ENCODE peak calls at places on chromosomes 13 and 19, in ten cellular contexts. One of them, this sample, is unnamed.
A peak's percentile ranks its signal among the peaks of the same experiment; 100 is the strongest.

GRCh38 chr13:109712187-109712601 is 74.2 kb downstream of the IRS2 start:
- DNase-seq in neuronal stem cell: no peak
- DNase-seq in stimulated activated CD4-positive, alpha-beta T cell treated with anti-CD3 and anti-CD28 coated beads, Interleukin-15, amount 100 ng/mL, for 1 hour: no peak
- DNase-seq in non-pigmented ciliary epithelial cell: no peak
- DNase-seq in NCI-H510A: no peak
- DNase-seq in T-helper 2 cell treated with Interferon-gamma antibody and Interleukin-4, amounts not matched to agents 5 μg/mL and 100 μg/mL, for 36 hours: no peak
- DNase-seq in activated T-cell treated with anti-CD3 and anti-CD28 coated beads for 4 hours: no peak
- DNase-seq in frontal cortex: no peak
- DNase-seq in trophoblast cell: no peak
- DNase-seq in T-helper 1 cell: no peak
- DNase-seq in this sample: no peak

GRCh38 chr19:903266-903797 is 9.7 kb downstream of the R3HDM4 start:
- DNase-seq in T-helper 1 cell: no peak
- DNase-seq in frontal cortex: no peak
- DNase-seq in trophoblast cell: no peak
- DNase-seq in non-pigmented ciliary epithelial cell: no peak
- DNase-seq in stimulated activated CD4-positive, alpha-beta T cell treated with anti-CD3 and anti-CD28 coated beads, Interleukin-15, amount 100 ng/mL, for 1 hour: no peak
- DNase-seq in activated T-cell treated with anti-CD3 and anti-CD28 coated beads for 4 hours: no peak
- DNase-seq in T-helper 2 cell treated with Interferon-gamma antibody and Interleukin-4, amounts not matched to agents 5 μg/mL and 100 μg/mL, for 36 hours: no peak
- DNase-seq in neuronal stem cell: no peak
- DNase-seq in NCI-H510A: no peak
- DNase-seq in this sample: no peak

GRCh38 chr19:50510700-50511068 is 307 bp downstream of the JOSD2 start:
- DNase-seq in frontal cortex: no peak
- DNase-seq in neuronal stem cell: no peak
- DNase-seq in NCI-H510A: no peak
- DNase-seq in stimulated activated CD4-positive, alpha-beta T cell treated with anti-CD3 and anti-CD28 coated beads, Interleukin-15, amount 100 ng/mL, for 1 hour: no peak
- DNase-seq in activated T-cell treated with anti-CD3 and anti-CD28 coated beads for 4 hours: no peak
- DNase-seq in non-pigmented ciliary epithelial cell: no peak
- DNase-seq in T-helper 1 cell: no peak
- DNase-seq in T-helper 2 cell treated with Interferon-gamma antibody and Interleukin-4, amounts not matched to agents 5 μg/mL and 100 μg/mL, for 36 hours: no peak
- DNase-seq in trophoblast cell: no peak
- DNase-seq in this sample: no peak

GRCh38 chr19:31613683-31614219 is 264.5 kb upstream of the TSHZ3 start:
- DNase-seq in non-pigmented ciliary epithelial cell: no peak
- DNase-seq in stimulated activated CD4-positive, alpha-beta T cell treated with anti-CD3 and anti-CD28 coated beads, Interleukin-15, amount 100 ng/mL, for 1 hour: no peak
- DNase-seq in neuronal stem cell: no peak
- DNase-seq in frontal cortex: no peak
- DNase-seq in activated T-cell treated with anti-CD3 and anti-CD28 coated beads for 4 hours: no peak
- DNase-seq in NCI-H510A: no peak
- DNase-seq in T-helper 2 cell treated with Interferon-gamma antibody and Interleukin-4, amounts not matched to agents 5 μg/mL and 100 μg/mL, for 36 hours: no peak
- DNase-seq in T-helper 1 cell: no peak
- DNase-seq in trophoblast cell: no peak
- DNase-seq in this sample: peak; percentile 33

GRCh38 chr19:37981785-37982475 is 74.9 kb downstream of the SIPA1L3 start:
- DNase-seq in activated T-cell treated with anti-CD3 and anti-CD28 coated beads for 4 hours: no peak
- DNase-seq in NCI-H510A: peak; percentile 70
- DNase-seq in T-helper 1 cell: no peak
- DNase-seq in neuronal stem cell: no peak
- DNase-seq in stimulated activated CD4-positive, alpha-beta T cell treated with anti-CD3 and anti-CD28 coated beads, Interleukin-15, amount 100 ng/mL, for 1 hour: no peak
- DNase-seq in frontal cortex: no peak
- DNase-seq in trophoblast cell: peak; percentile 36
- DNase-seq in T-helper 2 cell treated with Interferon-gamma antibody and Interleukin-4, amounts not matched to agents 5 μg/mL and 100 μg/mL, for 36 hours: no peak
- DNase-seq in non-pigmented ciliary epithelial cell: peak; percentile 78
- DNase-seq in this sample: no peak

GRCh38 chr13:36298535-36299068 is 988 bp upstream of the CCDC169 start:
- DNase-seq in non-pigmented ciliary epithelial cell: no peak
- DNase-seq in stimulated activated CD4-positive, alpha-beta T cell treated with anti-CD3 and anti-CD28 coated beads, Interleukin-15, amount 100 ng/mL, for 1 hour: no peak
- DNase-seq in trophoblast cell: no peak
- DNase-seq in T-helper 1 cell: no peak
- DNase-seq in activated T-cell treated with anti-CD3 and anti-CD28 coated beads for 4 hours: no peak
- DNase-seq in neuronal stem cell: peak; percentile 80
- DNase-seq in NCI-H510A: no peak
- DNase-seq in frontal cortex: no peak
- DNase-seq in T-helper 2 cell treated with Interferon-gamma antibody and Interleukin-4, amounts not matched to agents 5 μg/mL and 100 μg/mL, for 36 hours: no peak
- DNase-seq in this sample: peak; percentile 24

GRCh38 chr19:14540741-14541525 is 11.5 kb downstream of the TECR start:
- DNase-seq in frontal cortex: no peak
- DNase-seq in T-helper 2 cell treated with Interferon-gamma antibody and Interleukin-4, amounts not matched to agents 5 μg/mL and 100 μg/mL, for 36 hours: no peak
- DNase-seq in activated T-cell treated with anti-CD3 and anti-CD28 coated beads for 4 hours: no peak
- DNase-seq in T-helper 1 cell: no peak
- DNase-seq in neuronal stem cell: no peak
- DNase-seq in stimulated activated CD4-positive, alpha-beta T cell treated with anti-CD3 and anti-CD28 coated beads, Interleukin-15, amount 100 ng/mL, for 1 hour: no peak
- DNase-seq in NCI-H510A: no peak
- DNase-seq in trophoblast cell: no peak
- DNase-seq in non-pigmented ciliary epithelial cell: no peak
- DNase-seq in this sample: no peak

GRCh38 chr19:33502521-33502920 is 19.1 kb downstream of the PEPD start:
- DNase-seq in trophoblast cell: no peak
- DNase-seq in frontal cortex: no peak
- DNase-seq in stimulated activated CD4-positive, alpha-beta T cell treated with anti-CD3 and anti-CD28 coated beads, Interleukin-15, amount 100 ng/mL, for 1 hour: no peak
- DNase-seq in neuronal stem cell: no peak
- DNase-seq in T-helper 1 cell: no peak
- DNase-seq in non-pigmented ciliary epithelial cell: no peak
- DNase-seq in T-helper 2 cell treated with Interferon-gamma antibody and Interleukin-4, amounts not matched to agents 5 μg/mL and 100 μg/mL, for 36 hours: no peak
- DNase-seq in NCI-H510A: no peak
- DNase-seq in activated T-cell treated with anti-CD3 and anti-CD28 coated beads for 4 hours: no peak
- DNase-seq in this sample: no peak

GRCh38 chr13:66927562-66927961 is 302.6 kb downstream of the PCDH9 start:
- DNase-seq in frontal cortex: no peak
- DNase-seq in stimulated activated CD4-positive, alpha-beta T cell treated with anti-CD3 and anti-CD28 coated beads, Interleukin-15, amount 100 ng/mL, for 1 hour: no peak
- DNase-seq in NCI-H510A: no peak
- DNase-seq in trophoblast cell: no peak
- DNase-seq in T-helper 1 cell: no peak
- DNase-seq in activated T-cell treated with anti-CD3 and anti-CD28 coated beads for 4 hours: no peak
- DNase-seq in neuronal stem cell: no peak
- DNase-seq in non-pigmented ciliary epithelial cell: no peak
- DNase-seq in T-helper 2 cell treated with Interferon-gamma antibody and Interleukin-4, amounts not matched to agents 5 μg/mL and 100 μg/mL, for 36 hours: no peak
- DNase-seq in this sample: no peak

GRCh38 chr13:46804391-46804815 is 7.4 kb upstream of the ESD start:
- DNase-seq in NCI-H510A: no peak
- DNase-seq in activated T-cell treated with anti-CD3 and anti-CD28 coated beads for 4 hours: no peak
- DNase-seq in frontal cortex: no peak
- DNase-seq in trophoblast cell: peak; percentile 86
- DNase-seq in non-pigmented ciliary epithelial cell: peak; percentile 98
- DNase-seq in stimulated activated CD4-positive, alpha-beta T cell treated with anti-CD3 and anti-CD28 coated beads, Interleukin-15, amount 100 ng/mL, for 1 hour: no peak
- DNase-seq in neuronal stem cell: no peak
- DNase-seq in T-helper 1 cell: no peak
- DNase-seq in T-helper 2 cell treated with Interferon-gamma antibody and Interleukin-4, amounts not matched to agents 5 μg/mL and 100 μg/mL, for 36 hours: no peak
- DNase-seq in this sample: peak; percentile 89

GRCh38 chr13:24112791-24113190 is 47.7 kb upstream of the SPATA13 start:
- DNase-seq in non-pigmented ciliary epithelial cell: no peak
- DNase-seq in trophoblast cell: no peak
- DNase-seq in stimulated activated CD4-positive, alpha-beta T cell treated with anti-CD3 and anti-CD28 coated beads, Interleukin-15, amount 100 ng/mL, for 1 hour: no peak
- DNase-seq in T-helper 2 cell treated with Interferon-gamma antibody and Interleukin-4, amounts not matched to agents 5 μg/mL and 100 μg/mL, for 36 hours: no peak
- DNase-seq in neuronal stem cell: no peak
- DNase-seq in activated T-cell treated with anti-CD3 and anti-CD28 coated beads for 4 hours: no peak
- DNase-seq in T-helper 1 cell: no peak
- DNase-seq in frontal cortex: no peak
- DNase-seq in NCI-H510A: no peak
- DNase-seq in this sample: peak; percentile 32

GRCh38 chr13:114229486-114229885 is 5.2 kb upstream of the CDC16 start:
- DNase-seq in T-helper 2 cell treated with Interferon-gamma antibody and Interleukin-4, amounts not matched to agents 5 μg/mL and 100 μg/mL, for 36 hours: no peak
- DNase-seq in non-pigmented ciliary epithelial cell: no peak
- DNase-seq in NCI-H510A: no peak
- DNase-seq in neuronal stem cell: no peak
- DNase-seq in trophoblast cell: no peak
- DNase-seq in T-helper 1 cell: no peak
- DNase-seq in stimulated activated CD4-positive, alpha-beta T cell treated with anti-CD3 and anti-CD28 coated beads, Interleukin-15, amount 100 ng/mL, for 1 hour: no peak
- DNase-seq in activated T-cell treated with anti-CD3 and anti-CD28 coated beads for 4 hours: no peak
- DNase-seq in frontal cortex: no peak
- DNase-seq in this sample: no peak

GRCh38 chr13:109778102-109778542 is 8.3 kb downstream of the IRS2 start:
- DNase-seq in T-helper 2 cell treated with Interferon-gamma antibody and Interleukin-4, amounts not matched to agents 5 μg/mL and 100 μg/mL, for 36 hours: no peak
- DNase-seq in stimulated activated CD4-positive, alpha-beta T cell treated with anti-CD3 and anti-CD28 coated beads, Interleukin-15, amount 100 ng/mL, for 1 hour: no peak
- DNase-seq in activated T-cell treated with anti-CD3 and anti-CD28 coated beads for 4 hours: no peak
- DNase-seq in trophoblast cell: no peak
- DNase-seq in neuronal stem cell: no peak
- DNase-seq in frontal cortex: no peak
- DNase-seq in T-helper 1 cell: no peak
- DNase-seq in non-pigmented ciliary epithelial cell: no peak
- DNase-seq in NCI-H510A: no peak
- DNase-seq in this sample: peak; percentile 44

GRCh38 chr19:13459351-13459750 is 46.9 kb downstream of the CACNA1A start:
- DNase-seq in NCI-H510A: no peak
- DNase-seq in non-pigmented ciliary epithelial cell: no peak
- DNase-seq in activated T-cell treated with anti-CD3 and anti-CD28 coated beads for 4 hours: no peak
- DNase-seq in trophoblast cell: no peak
- DNase-seq in T-helper 1 cell: no peak
- DNase-seq in T-helper 2 cell treated with Interferon-gamma antibody and Interleukin-4, amounts not matched to agents 5 μg/mL and 100 μg/mL, for 36 hours: no peak
- DNase-seq in frontal cortex: peak; percentile 39
- DNase-seq in stimulated activated CD4-positive, alpha-beta T cell treated with anti-CD3 and anti-CD28 coated beads, Interleukin-15, amount 100 ng/mL, for 1 hour: no peak
- DNase-seq in neuronal stem cell: peak; percentile 84
- DNase-seq in this sample: no peak

GRCh38 chr13:77434289-77434688 is 101.2 kb upstream of the SCEL start:
- DNase-seq in NCI-H510A: no peak
- DNase-seq in neuronal stem cell: no peak
- DNase-seq in stimulated activated CD4-positive, alpha-beta T cell treated with anti-CD3 and anti-CD28 coated beads, Interleukin-15, amount 100 ng/mL, for 1 hour: no peak
- DNase-seq in frontal cortex: no peak
- DNase-seq in trophoblast cell: no peak
- DNase-seq in activated T-cell treated with anti-CD3 and anti-CD28 coated beads for 4 hours: no peak
- DNase-seq in T-helper 2 cell treated with Interferon-gamma antibody and Interleukin-4, amounts not matched to agents 5 μg/mL and 100 μg/mL, for 36 hours: no peak
- DNase-seq in non-pigmented ciliary epithelial cell: no peak
- DNase-seq in T-helper 1 cell: no peak
- DNase-seq in this sample: no peak

GRCh38 chr19:10587022-10587838 is at the start of gene AP1M2:
- DNase-seq in frontal cortex: no peak
- DNase-seq in NCI-H510A: peak; percentile 76
- DNase-seq in trophoblast cell: peak; percentile 63
- DNase-seq in non-pigmented ciliary epithelial cell: no peak
- DNase-seq in stimulated activated CD4-positive, alpha-beta T cell treated with anti-CD3 and anti-CD28 coated beads, Interleukin-15, amount 100 ng/mL, for 1 hour: no peak
- DNase-seq in T-helper 2 cell treated with Interferon-gamma antibody and Interleukin-4, amounts not matched to agents 5 μg/mL and 100 μg/mL, for 36 hours: no peak
- DNase-seq in activated T-cell treated with anti-CD3 and anti-CD28 coated beads for 4 hours: no peak
- DNase-seq in T-helper 1 cell: no peak
- DNase-seq in neuronal stem cell: no peak
- DNase-seq in this sample: no peak

GRCh38 chr13:99071666-99072065 is 93.8 kb upstream of the DOCK9 start:
- DNase-seq in NCI-H510A: no peak
- DNase-seq in stimulated activated CD4-positive, alpha-beta T cell treated with anti-CD3 and anti-CD28 coated beads, Interleukin-15, amount 100 ng/mL, for 1 hour: no peak
- DNase-seq in frontal cortex: no peak
- DNase-seq in T-helper 2 cell treated with Interferon-gamma antibody and Interleukin-4, amounts not matched to agents 5 μg/mL and 100 μg/mL, for 36 hours: no peak
- DNase-seq in activated T-cell treated with anti-CD3 and anti-CD28 coated beads for 4 hours: no peak
- DNase-seq in trophoblast cell: no peak
- DNase-seq in non-pigmented ciliary epithelial cell: no peak
- DNase-seq in neuronal stem cell: no peak
- DNase-seq in T-helper 1 cell: no peak
- DNase-seq in this sample: no peak

GRCh38 chr13:93325303-93326297 is 99.0 kb downstream of the GPC6 start:
- DNase-seq in frontal cortex: no peak
- DNase-seq in T-helper 1 cell: no peak
- DNase-seq in non-pigmented ciliary epithelial cell: no peak
- DNase-seq in trophoblast cell: no peak
- DNase-seq in T-helper 2 cell treated with Interferon-gamma antibody and Interleukin-4, amounts not matched to agents 5 μg/mL and 100 μg/mL, for 36 hours: no peak
- DNase-seq in activated T-cell treated with anti-CD3 and anti-CD28 coated beads for 4 hours: no peak
- DNase-seq in neuronal stem cell: no peak
- DNase-seq in stimulated activated CD4-positive, alpha-beta T cell treated with anti-CD3 and anti-CD28 coated beads, Interleukin-15, amount 100 ng/mL, for 1 hour: no peak
- DNase-seq in NCI-H510A: no peak
- DNase-seq in this sample: no peak

GRCh38 chr13:111462221-111462764 is 141.9 kb downstream of the TEX29 start:
- DNase-seq in T-helper 2 cell treated with Interferon-gamma antibody and Interleukin-4, amounts not matched to agents 5 μg/mL and 100 μg/mL, for 36 hours: no peak
- DNase-seq in stimulated activated CD4-positive, alpha-beta T cell treated with anti-CD3 and anti-CD28 coated beads, Interleukin-15, amount 100 ng/mL, for 1 hour: no peak
- DNase-seq in neuronal stem cell: no peak
- DNase-seq in frontal cortex: no peak
- DNase-seq in T-helper 1 cell: no peak
- DNase-seq in non-pigmented ciliary epithelial cell: no peak
- DNase-seq in NCI-H510A: no peak
- DNase-seq in trophoblast cell: no peak
- DNase-seq in activated T-cell treated with anti-CD3 and anti-CD28 coated beads for 4 hours: no peak
- DNase-seq in this sample: no peak

GRCh38 chr13:24491853-24492252 is 20.7 kb downstream of the PARP4 start:
- DNase-seq in non-pigmented ciliary epithelial cell: no peak
- DNase-seq in neuronal stem cell: no peak
- DNase-seq in frontal cortex: no peak
- DNase-seq in stimulated activated CD4-positive, alpha-beta T cell treated with anti-CD3 and anti-CD28 coated beads, Interleukin-15, amount 100 ng/mL, for 1 hour: no peak
- DNase-seq in T-helper 1 cell: no peak
- DNase-seq in trophoblast cell: no peak
- DNase-seq in NCI-H510A: no peak
- DNase-seq in T-helper 2 cell treated with Interferon-gamma antibody and Interleukin-4, amounts not matched to agents 5 μg/mL and 100 μg/mL, for 36 hours: no peak
- DNase-seq in activated T-cell treated with anti-CD3 and anti-CD28 coated beads for 4 hours: no peak
- DNase-seq in this sample: no peak

GRCh38 chr19:29665826-29666633 is 769 bp downstream of the PLEKHF1 start:
- DNase-seq in T-helper 1 cell: no peak
- DNase-seq in stimulated activated CD4-positive, alpha-beta T cell treated with anti-CD3 and anti-CD28 coated beads, Interleukin-15, amount 100 ng/mL, for 1 hour: no peak
- DNase-seq in non-pigmented ciliary epithelial cell: no peak
- DNase-seq in trophoblast cell: peak; percentile 38
- DNase-seq in neuronal stem cell: peak; percentile 37
- DNase-seq in NCI-H510A: no peak
- DNase-seq in T-helper 2 cell treated with Interferon-gamma antibody and Interleukin-4, amounts not matched to agents 5 μg/mL and 100 μg/mL, for 36 hours: no peak
- DNase-seq in activated T-cell treated with anti-CD3 and anti-CD28 coated beads for 4 hours: no peak
- DNase-seq in frontal cortex: no peak
- DNase-seq in this sample: peak; percentile 63

GRCh38 chr19:8050274-8051096 is 2.1 kb upstream of the CCL25 start:
- DNase-seq in neuronal stem cell: peak; percentile 98
- DNase-seq in non-pigmented ciliary epithelial cell: peak; percentile 18
- DNase-seq in frontal cortex: peak; percentile 81
- DNase-seq in T-helper 1 cell: peak; percentile 81
- DNase-seq in trophoblast cell: peak; percentile 99
- DNase-seq in T-helper 2 cell treated with Interferon-gamma antibody and Interleukin-4, amounts not matched to agents 5 μg/mL and 100 μg/mL, for 36 hours: peak; percentile 80
- DNase-seq in stimulated activated CD4-positive, alpha-beta T cell treated with anti-CD3 and anti-CD28 coated beads, Interleukin-15, amount 100 ng/mL, for 1 hour: peak; percentile 88
- DNase-seq in NCI-H510A: no peak
- DNase-seq in activated T-cell treated with anti-CD3 and anti-CD28 coated beads for 4 hours: peak; percentile 80
- DNase-seq in this sample: peak; percentile 39

GRCh38 chr13:99124695-99125334 is 75.8 kb upstream of the UBAC2 start:
- DNase-seq in non-pigmented ciliary epithelial cell: peak; percentile 51
- DNase-seq in trophoblast cell: peak; percentile 7
- DNase-seq in stimulated activated CD4-positive, alpha-beta T cell treated with anti-CD3 and anti-CD28 coated beads, Interleukin-15, amount 100 ng/mL, for 1 hour: no peak
- DNase-seq in frontal cortex: no peak
- DNase-seq in T-helper 1 cell: peak; percentile 75
- DNase-seq in NCI-H510A: no peak
- DNase-seq in T-helper 2 cell treated with Interferon-gamma antibody and Interleukin-4, amounts not matched to agents 5 μg/mL and 100 μg/mL, for 36 hours: peak; percentile 13
- DNase-seq in neuronal stem cell: no peak
- DNase-seq in activated T-cell treated with anti-CD3 and anti-CD28 coated beads for 4 hours: no peak
- DNase-seq in this sample: peak; percentile 24

GRCh38 chr13:28031220-28031903 is 42.9 kb upstream of the URAD start:
- DNase-seq in NCI-H510A: no peak
- DNase-seq in frontal cortex: no peak
- DNase-seq in non-pigmented ciliary epithelial cell: no peak
- DNase-seq in T-helper 1 cell: no peak
- DNase-seq in activated T-cell treated with anti-CD3 and anti-CD28 coated beads for 4 hours: no peak
- DNase-seq in T-helper 2 cell treated with Interferon-gamma antibody and Interleukin-4, amounts not matched to agents 5 μg/mL and 100 μg/mL, for 36 hours: no peak
- DNase-seq in trophoblast cell: no peak
- DNase-seq in stimulated activated CD4-positive, alpha-beta T cell treated with anti-CD3 and anti-CD28 coated beads, Interleukin-15, amount 100 ng/mL, for 1 hour: no peak
- DNase-seq in neuronal stem cell: no peak
- DNase-seq in this sample: no peak

GRCh38 chr13:36919206-36919832 is 719 bp downstream of the SMAD9 start:
- DNase-seq in T-helper 2 cell treated with Interferon-gamma antibody and Interleukin-4, amounts not matched to agents 5 μg/mL and 100 μg/mL, for 36 hours: no peak
- DNase-seq in NCI-H510A: no peak
- DNase-seq in trophoblast cell: no peak
- DNase-seq in non-pigmented ciliary epithelial cell: no peak
- DNase-seq in stimulated activated CD4-positive, alpha-beta T cell treated with anti-CD3 and anti-CD28 coated beads, Interleukin-15, amount 100 ng/mL, for 1 hour: no peak
- DNase-seq in T-helper 1 cell: no peak
- DNase-seq in neuronal stem cell: peak; percentile 37
- DNase-seq in frontal cortex: peak; percentile 23
- DNase-seq in activated T-cell treated with anti-CD3 and anti-CD28 coated beads for 4 hours: no peak
- DNase-seq in this sample: peak; percentile 34

GRCh38 chr19:39941615-39942507 is 7.4 kb upstream of the FCGBP start:
- DNase-seq in T-helper 1 cell: peak; percentile 77
- DNase-seq in NCI-H510A: no peak
- DNase-seq in stimulated activated CD4-positive, alpha-beta T cell treated with anti-CD3 and anti-CD28 coated beads, Interleukin-15, amount 100 ng/mL, for 1 hour: no peak
- DNase-seq in non-pigmented ciliary epithelial cell: peak; percentile 41
- DNase-seq in neuronal stem cell: peak; percentile 6
- DNase-seq in frontal cortex: no peak
- DNase-seq in trophoblast cell: no peak
- DNase-seq in T-helper 2 cell treated with Interferon-gamma antibody and Interleukin-4, amounts not matched to agents 5 μg/mL and 100 μg/mL, for 36 hours: peak; percentile 62
- DNase-seq in activated T-cell treated with anti-CD3 and anti-CD28 coated beads for 4 hours: peak; percentile 31
- DNase-seq in this sample: peak; percentile 15

GRCh38 chr13:36154567-36155231 is 23.5 kb upstream of the DCLK1 start:
- DNase-seq in activated T-cell treated with anti-CD3 and anti-CD28 coated beads for 4 hours: no peak
- DNase-seq in stimulated activated CD4-positive, alpha-beta T cell treated with anti-CD3 and anti-CD28 coated beads, Interleukin-15, amount 100 ng/mL, for 1 hour: no peak
- DNase-seq in NCI-H510A: no peak
- DNase-seq in frontal cortex: peak; percentile 41
- DNase-seq in non-pigmented ciliary epithelial cell: no peak
- DNase-seq in trophoblast cell: no peak
- DNase-seq in T-helper 2 cell treated with Interferon-gamma antibody and Interleukin-4, amounts not matched to agents 5 μg/mL and 100 μg/mL, for 36 hours: no peak
- DNase-seq in neuronal stem cell: peak; percentile 37
- DNase-seq in T-helper 1 cell: no peak
- DNase-seq in this sample: peak; percentile 97

This sample was measured in myocyte.